ENCODE peak calls at places on chromosomes 13 and 19, in four cellular contexts. One of them, this sample, is unnamed.

GRCh38 chr13:31043891-31044657 is 111.6 kb downstream of the TEX26 start:
- DNase-seq in gastrocnemius medialis: peak; percentile 52
- DNase-seq in fibroblast of villous mesenchyme: peak; percentile 83
- DNase-seq in bronchial epithelial cell: peak; percentile 68
- DNase-seq in this sample: peak; percentile 81

GRCh38 chr13:55402867-55403266 is 1737.9 kb upstream of the PRR20A start:
- DNase-seq in gastrocnemius medialis: no peak
- DNase-seq in fibroblast of villous mesenchyme: no peak
- DNase-seq in bronchial epithelial cell: no peak
- DNase-seq in this sample: no peak

GRCh38 chr13:50125306-50125555 is 110.0 kb downstream of the KCNRG start:
- DNase-seq in gastrocnemius medialis: no peak
- DNase-seq in fibroblast of villous mesenchyme: no peak
- DNase-seq in bronchial epithelial cell: no peak
- DNase-seq in this sample: no peak

GRCh38 chr13:98182589-98182988 is 5.5 kb upstream of the RNF113B start:
- DNase-seq in gastrocnemius medialis: no peak
- DNase-seq in fibroblast of villous mesenchyme: no peak
- DNase-seq in bronchial epithelial cell: no peak
- DNase-seq in this sample: no peak

GRCh38 chr13:73943137-73943964 is 190.9 kb downstream of the KLF12 start:
- DNase-seq in gastrocnemius medialis: no peak
- DNase-seq in fibroblast of villous mesenchyme: no peak
- DNase-seq in bronchial epithelial cell: no peak
- DNase-seq in this sample: no peak

GRCh38 chr19:29587518-29587986 is 18.5 kb upstream of the POP4 start:
- DNase-seq in gastrocnemius medialis: no peak
- DNase-seq in fibroblast of villous mesenchyme: peak; percentile 24
- DNase-seq in bronchial epithelial cell: peak; percentile 24
- DNase-seq in this sample: no peak

GRCh38 chr19:52936151-52936957 is 13.1 kb upstream of the ZNF888 start:
- DNase-seq in gastrocnemius medialis: no peak
- DNase-seq in fibroblast of villous mesenchyme: peak; percentile 59
- DNase-seq in bronchial epithelial cell: no peak
- DNase-seq in this sample: no peak

GRCh38 chr13:44921478-44921877 is 67.8 kb downstream of the NUFIP1 start:
- DNase-seq in gastrocnemius medialis: peak; percentile 56
- DNase-seq in fibroblast of villous mesenchyme: no peak
- DNase-seq in bronchial epithelial cell: no peak
- DNase-seq in this sample: no peak

GRCh38 chr13:80251403-80251802 is 89.5 kb downstream of the SPRY2 start:
- DNase-seq in gastrocnemius medialis: no peak
- DNase-seq in fibroblast of villous mesenchyme: peak; percentile 56
- DNase-seq in bronchial epithelial cell: peak; percentile 21
- DNase-seq in this sample: peak; percentile 80

GRCh38 chr19:51114087-51114714 is 6.0 kb upstream of the CTU1 start:
- DNase-seq in gastrocnemius medialis: no peak
- DNase-seq in fibroblast of villous mesenchyme: no peak
- DNase-seq in bronchial epithelial cell: no peak
- DNase-seq in this sample: no peak

GRCh38 chr13:99425485-99426341 is 75.6 kb upstream of the TM9SF2 start:
- DNase-seq in gastrocnemius medialis: no peak
- DNase-seq in fibroblast of villous mesenchyme: no peak
- DNase-seq in bronchial epithelial cell: no peak
- DNase-seq in this sample: no peak

GRCh38 chr13:65856464-65856863 is 1373.7 kb downstream of the PCDH9 start:
- DNase-seq in gastrocnemius medialis: no peak
- DNase-seq in fibroblast of villous mesenchyme: peak; percentile 21
- DNase-seq in bronchial epithelial cell: no peak
- DNase-seq in this sample: no peak

GRCh38 chr19:4061178-4061682 is 5.5 kb downstream of the ZBTB7A start:
- DNase-seq in gastrocnemius medialis: peak; percentile 89
- DNase-seq in fibroblast of villous mesenchyme: peak; percentile 61
- DNase-seq in bronchial epithelial cell: peak; percentile 48
- DNase-seq in this sample: peak; percentile 90

GRCh38 chr13:31046711-31047279 is 114.3 kb downstream of the TEX26 start:
- DNase-seq in gastrocnemius medialis: no peak
- DNase-seq in fibroblast of villous mesenchyme: peak; percentile 82
- DNase-seq in bronchial epithelial cell: no peak
- DNase-seq in this sample: no peak

GRCh38 chr13:97141564-97142005 is 80.5 kb upstream of the MBNL2 start:
- DNase-seq in gastrocnemius medialis: peak; percentile 38
- DNase-seq in fibroblast of villous mesenchyme: peak; percentile 87
- DNase-seq in bronchial epithelial cell: peak; percentile 95
- DNase-seq in this sample: peak; percentile 96

GRCh38 chr13:73833331-73834070 is 300.7 kb downstream of the KLF12 start:
- DNase-seq in gastrocnemius medialis: no peak
- DNase-seq in fibroblast of villous mesenchyme: no peak
- DNase-seq in bronchial epithelial cell: peak; percentile 50
- DNase-seq in this sample: no peak

GRCh38 chr19:18029617-18030338 is 21.8 kb downstream of the ARRDC2 start:
- DNase-seq in gastrocnemius medialis: peak; percentile 99
- DNase-seq in fibroblast of villous mesenchyme: peak; percentile 70
- DNase-seq in bronchial epithelial cell: peak; percentile 23
- DNase-seq in this sample: peak; percentile 66

GRCh38 chr19:2711175-2711936 is 8.9 kb upstream of the GNG7 start:
- DNase-seq in gastrocnemius medialis: no peak
- DNase-seq in fibroblast of villous mesenchyme: peak; percentile 77
- DNase-seq in bronchial epithelial cell: peak; percentile 12
- DNase-seq in this sample: peak; percentile 30

GRCh38 chr13:23888658-23889597 is at the start of gene MIPEP:
- DNase-seq in gastrocnemius medialis: peak; percentile 89
- DNase-seq in fibroblast of villous mesenchyme: peak; percentile 95
- DNase-seq in bronchial epithelial cell: peak; percentile 86
- DNase-seq in this sample: peak; percentile 95
- TF ChIP-seq CTCF in gastrocnemius medialis: peak; percentile 54
- TF ChIP-seq CTCF in fibroblast of villous mesenchyme: peak; percentile 57
- TF ChIP-seq CTCF in bronchial epithelial cell: peak; percentile 67
- TF ChIP-seq CTCF in this sample: peak; percentile 58

DNA sequence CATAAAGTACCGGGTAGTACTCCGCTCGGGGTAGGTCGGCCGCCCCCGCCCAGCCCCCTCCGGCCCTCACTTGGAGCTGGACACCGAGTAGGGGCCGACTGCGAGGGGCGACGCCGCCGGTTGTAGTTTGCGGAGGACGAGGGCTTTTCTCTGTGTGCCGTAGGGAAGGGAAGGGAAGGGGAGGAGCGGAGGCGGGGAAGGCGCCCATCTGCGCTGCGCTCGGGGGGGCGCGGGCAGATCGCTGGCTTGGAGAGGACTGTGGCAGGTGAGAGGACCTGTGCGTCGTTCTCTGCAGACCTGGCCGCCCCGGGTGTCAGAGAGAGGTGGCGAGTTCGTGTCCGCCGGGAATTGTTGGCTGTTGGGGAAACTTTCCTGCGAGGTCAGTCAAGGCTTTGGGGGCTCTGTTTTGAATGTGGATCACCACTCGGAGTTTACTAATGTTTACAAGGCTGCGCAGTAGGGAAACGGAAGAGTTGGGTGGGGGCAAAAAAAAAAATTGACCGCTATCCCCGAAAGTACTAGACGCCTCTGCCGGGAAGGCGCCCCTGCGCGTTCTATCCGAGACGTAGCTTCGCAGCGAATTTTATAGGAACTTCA is 1.4 kb downstream of the ING1 start:
- DNase-seq in gastrocnemius medialis: peak; percentile 55
- DNase-seq in fibroblast of villous mesenchyme: no peak
- DNase-seq in bronchial epithelial cell: peak; percentile 22
- DNase-seq in this sample: peak; percentile 49
- TF ChIP-seq CTCF in gastrocnemius medialis: no peak
- TF ChIP-seq CTCF in fibroblast of villous mesenchyme: no peak
- TF ChIP-seq CTCF in bronchial epithelial cell: no peak
- TF ChIP-seq CTCF in this sample: no peak

DNA sequence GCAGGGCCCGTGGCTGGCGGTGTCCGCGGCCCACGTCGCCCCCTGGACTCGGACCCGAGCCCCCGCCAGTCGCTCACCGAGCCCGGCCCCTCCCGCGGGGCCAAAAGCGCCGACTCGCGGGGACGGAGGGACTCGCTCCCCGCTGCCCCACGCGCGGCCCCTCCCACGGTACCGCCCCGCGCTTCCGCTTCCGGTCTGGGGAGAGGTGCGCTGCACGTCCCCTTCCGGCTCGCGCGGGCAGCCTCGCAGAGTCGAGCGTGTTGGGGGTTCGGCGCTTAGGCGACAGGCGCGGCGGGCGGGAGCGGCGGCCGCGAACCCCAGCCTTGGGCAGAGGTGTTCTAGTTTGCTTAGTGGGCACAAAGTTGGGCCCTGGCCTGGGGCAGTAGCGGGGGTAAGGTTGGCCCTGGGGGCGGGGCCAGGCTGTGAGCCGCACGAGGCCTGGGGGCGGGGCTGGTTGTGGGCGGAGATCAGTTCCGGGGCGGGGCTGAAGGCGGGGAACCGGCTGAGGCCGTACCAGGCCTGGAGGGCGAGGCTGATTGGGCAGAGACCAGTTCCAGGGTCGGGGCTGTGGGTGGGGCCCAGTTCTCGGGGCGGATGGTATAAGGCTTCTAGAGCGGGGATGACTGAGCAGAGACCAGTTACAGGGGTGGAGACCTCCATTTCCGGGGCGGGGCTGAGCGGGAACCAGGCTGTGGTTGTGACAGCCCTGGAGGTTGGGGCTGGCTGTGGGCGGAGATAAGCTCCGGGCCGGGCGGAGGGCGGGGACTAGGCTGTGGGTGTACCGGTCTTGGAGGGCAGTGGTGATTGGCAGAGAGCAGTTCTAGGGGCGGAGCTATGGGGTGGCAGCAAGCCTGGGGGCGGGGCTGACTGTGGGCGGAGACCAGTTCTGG is at the start of the genes MBD3L1 and ZNF558:
- DNase-seq in gastrocnemius medialis: peak; percentile 99
- DNase-seq in fibroblast of villous mesenchyme: peak; percentile 97
- DNase-seq in bronchial epithelial cell: peak; percentile 93
- DNase-seq in this sample: peak; percentile 98
- TF ChIP-seq CTCF in gastrocnemius medialis: no peak
- TF ChIP-seq CTCF in fibroblast of villous mesenchyme: no peak
- TF ChIP-seq CTCF in bronchial epithelial cell: peak; percentile 33
- TF ChIP-seq CTCF in this sample: no peak

DNA sequence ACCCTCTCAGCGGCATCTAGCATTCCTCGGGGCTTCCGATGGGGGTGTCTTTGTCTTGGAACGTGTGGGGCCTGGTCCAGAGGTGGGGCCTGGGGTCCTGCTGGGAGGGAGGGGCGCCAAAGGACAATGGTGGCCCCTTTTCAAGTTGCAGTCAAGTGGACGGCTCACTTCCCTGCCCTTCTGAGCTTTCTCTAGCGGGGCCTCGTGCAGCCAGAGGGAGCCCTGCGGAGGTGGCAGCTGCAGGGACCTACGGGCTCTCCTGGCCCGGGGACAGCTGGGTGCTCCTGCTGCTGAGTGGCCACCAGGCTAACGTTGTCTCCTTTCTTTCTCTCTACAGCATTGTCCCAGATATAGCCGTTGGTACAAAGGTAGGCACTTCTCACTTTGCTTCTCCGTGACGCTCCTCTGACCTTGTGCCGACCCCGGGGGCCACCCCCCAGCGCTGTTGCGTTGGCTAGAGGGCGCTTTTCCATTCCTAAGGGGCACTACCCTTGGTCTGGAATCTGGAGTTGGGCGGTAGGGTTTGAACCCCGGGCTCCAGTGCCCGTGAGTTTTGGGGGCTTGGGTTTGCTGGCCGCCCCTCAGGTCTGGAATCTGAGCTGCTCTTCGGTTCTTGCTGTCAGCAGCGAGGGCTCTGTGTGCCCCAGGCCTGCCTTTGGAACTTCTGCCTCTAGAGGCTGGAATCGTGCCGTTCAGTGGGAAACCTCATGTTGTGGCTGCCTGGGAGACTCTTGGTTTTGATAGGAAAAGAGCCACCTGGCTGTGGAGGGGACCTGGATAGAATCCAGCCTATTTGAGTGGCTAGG is 2.0 kb downstream of the PTBP1 start:
- DNase-seq in gastrocnemius medialis: no peak
- DNase-seq in fibroblast of villous mesenchyme: peak; percentile 72
- DNase-seq in bronchial epithelial cell: peak; percentile 23
- DNase-seq in this sample: peak; percentile 63
- TF ChIP-seq CTCF in gastrocnemius medialis: no peak
- TF ChIP-seq CTCF in fibroblast of villous mesenchyme: peak; percentile 46
- TF ChIP-seq CTCF in bronchial epithelial cell: peak; percentile 11
- TF ChIP-seq CTCF in this sample: no peak

DNA sequence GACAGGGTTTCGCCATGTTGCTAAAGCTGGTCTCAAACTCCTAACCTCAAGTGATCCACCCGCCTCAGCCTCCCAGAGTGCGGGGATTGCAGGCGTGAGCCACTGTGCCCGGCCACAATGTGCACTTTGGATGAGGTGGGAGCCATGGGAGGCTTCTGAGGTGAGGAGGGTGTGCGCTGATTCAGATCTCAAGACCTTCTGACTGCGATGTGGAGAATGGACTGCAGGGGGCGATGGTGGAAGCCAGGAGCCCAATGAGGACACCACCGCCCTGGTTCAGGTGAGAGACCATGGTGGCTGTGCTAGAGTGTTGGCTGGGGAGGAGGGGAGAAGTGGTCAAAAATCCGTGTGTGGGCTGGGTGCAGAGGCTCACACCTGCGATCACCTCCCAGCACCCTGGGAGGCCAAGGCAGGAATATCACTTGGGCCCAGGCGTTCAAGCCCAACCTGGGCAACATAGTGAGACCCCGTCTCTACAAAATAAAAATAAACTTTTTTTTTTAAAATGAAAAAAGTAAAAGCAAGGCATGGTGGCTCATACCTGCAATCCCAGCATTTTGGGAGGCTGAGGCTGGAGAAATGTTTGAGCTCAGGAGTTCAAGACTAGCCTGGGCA is 5.6 kb downstream of the INAFM1 start:
- DNase-seq in gastrocnemius medialis: no peak
- DNase-seq in fibroblast of villous mesenchyme: no peak
- DNase-seq in bronchial epithelial cell: peak; percentile 21
- DNase-seq in this sample: peak; percentile 53
- TF ChIP-seq CTCF in gastrocnemius medialis: no peak
- TF ChIP-seq CTCF in fibroblast of villous mesenchyme: peak; percentile 48
- TF ChIP-seq CTCF in bronchial epithelial cell: peak; percentile 53
- TF ChIP-seq CTCF in this sample: peak; percentile 48

This sample was measured in MCF 10A.